ENCODE peak calls at places on chromosomes 3 and 15, in six cellular contexts. A is IMR-90, N is H9, I is neuronal stem cell, S is H1, T is trophoblast cell. D is an unnamed sample.

GRCh38 chr3:177640319-177640997 is 443.2 kb upstream of the TBL1XR1 start:
- DNase-seq in N (peak), T (no peak), I (no peak), A (no peak), S (no peak), D (no peak)

GRCh38 chr15:80694624-80695098 is 449 bp upstream of the ABHD17C start:
- DNase-seq in I (no peak), N (peak), A (peak), T (peak), S (peak), D (peak)

GRCh38 chr3:46284981-46285683 is 42.9 kb downstream of the CCR3 start:
- DNase-seq in S (no peak), N (no peak), T (peak), A (no peak), I (no peak), D (no peak)

GRCh38 chr3:197320582-197320981 is 22.2 kb upstream of the DLG1 start:
- DNase-seq in T (no peak), N (no peak), A (no peak), I (no peak), S (no peak), D (no peak)

GRCh38 chr3:177333535-177334495 is 136.5 kb upstream of the TBL1XR1 start:
- DNase-seq in S (no peak), A (no peak), N (no peak), I (no peak), T (no peak), D (peak)

GRCh38 chr3:101925564-101925963 is 76.2 kb downstream of the NFKBIZ start:
- DNase-seq in S (no peak), T (no peak), N (no peak), A (no peak), I (no peak), D (no peak)

GRCh38 chr3:194905696-194906095 is 220.0 kb downstream of the FAM43A start:
- DNase-seq in A (peak), S (no peak), T (no peak), N (no peak), I (no peak), D (peak)

GRCh38 chr3:194584866-194585265 is 48.4 kb downstream of the TMEM44 start:
- DNase-seq in I (no peak), T (peak), S (no peak), N (no peak), A (peak), D (peak)

GRCh38 chr3:141410861-141411771 is 42.8 kb downstream of the ZBTB38 start:
- DNase-seq in I (no peak), A (peak), T (peak), S (no peak), N (no peak), D (peak)

GRCh38 chr3:851098-851790 is 241.6 kb upstream of the CNTN6 start:
- DNase-seq in T (no peak), A (no peak), N (peak), S (peak), I (no peak), D (no peak)

GRCh38 chr3:127455541-127456450 is 134.7 kb downstream of the TPRA1 start:
- DNase-seq in S (peak), N (peak), A (peak), T (peak), I (peak), D (peak)

GRCh38 chr3:115401298-115401697 is 222.0 kb upstream of the GAP43 start:
- DNase-seq in N (no peak), T (peak), I (no peak), S (no peak), A (peak), D (peak)

GRCh38 chr3:71629289-71630252 is 46.0 kb upstream of the FOXP1 start:
- DNase-seq in I (no peak), S (no peak), T (peak), A (peak), N (no peak), D (peak)

GRCh38 chr3:97010881-97011657 is 196.7 kb downstream of the EPHA6 start:
- DNase-seq in A (no peak), I (no peak), T (no peak), N (no peak), S (no peak), D (no peak)

GRCh38 chr3:137121704-137122314 is 164.0 kb downstream of the IL20RB start:
- DNase-seq in I (peak), S (no peak), A (peak), N (peak), T (peak), D (peak)

GRCh38 chr3:172711457-172711800 is 562 bp upstream of the NCEH1 start:
- DNase-seq in N (no peak), S (no peak), A (no peak), T (peak), I (no peak), D (no peak)

GRCh38 chr15:71411538-71412482 is 296.5 kb downstream of the THSD4 start:
- DNase-seq in I (no peak), A (peak), T (no peak), N (no peak), S (no peak), D (peak)

GRCh38 chr15:68389041-68389930 is 42.7 kb downstream of the ITGA11 start:
- DNase-seq in A (no peak), S (peak), I (no peak), N (peak), T (no peak), D (no peak)

GRCh38 chr15:101397521-101398003 is 91.9 kb downstream of the PCSK6 start:
- DNase-seq in S (peak), T (no peak), N (peak), A (no peak), I (no peak), D (no peak)

DNA sequence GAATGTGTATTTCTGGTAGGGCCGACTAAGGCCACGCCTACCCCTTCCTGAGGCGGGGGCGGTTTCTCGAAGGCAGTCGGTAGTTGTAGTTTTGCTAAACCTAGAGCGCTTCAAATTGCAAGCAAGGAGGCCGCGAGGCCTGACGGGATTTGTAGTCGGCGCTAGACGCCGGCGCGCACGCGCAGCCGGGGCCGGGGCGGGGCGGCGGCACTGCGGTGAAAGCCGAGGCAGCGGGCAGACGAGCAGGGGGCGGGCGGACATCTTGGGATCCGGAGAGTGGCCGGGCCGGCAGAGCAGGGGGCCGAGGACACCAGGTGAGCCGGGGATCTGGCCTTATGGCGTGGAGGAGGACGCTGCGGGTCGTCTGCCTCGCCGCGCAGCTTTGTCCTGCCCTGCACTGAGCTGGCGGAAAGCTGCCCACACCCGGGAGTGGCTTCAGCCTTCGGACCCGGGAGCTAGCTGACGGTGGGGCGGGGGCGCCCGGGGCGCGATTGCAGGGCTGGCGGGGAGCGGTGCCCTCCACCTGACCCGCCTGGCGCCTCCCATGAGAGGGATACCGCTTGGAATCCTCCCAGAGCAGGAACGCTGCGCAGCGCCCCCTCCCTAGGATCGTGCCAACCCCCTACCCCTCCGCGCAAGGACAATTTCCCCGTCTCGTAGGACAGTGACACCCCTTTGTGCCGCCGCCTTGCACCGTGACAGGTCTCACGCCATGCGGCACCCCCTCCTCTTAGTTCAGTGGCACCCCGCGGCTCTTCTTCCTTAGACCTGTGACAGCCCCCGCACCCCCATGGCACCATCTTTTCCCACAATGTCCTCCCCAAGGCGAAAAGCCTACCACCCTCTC is at the start of gene AP2M1:
- DNase-seq in N (peak), T (peak), I (peak), S (peak), A (peak), D (peak)
- H3K18ac ChIP-seq in N (peak), T (peak), I (peak), S (peak), A (peak), D (peak)

GRCh38 chr3:110878692-110879091 is 192.9 kb upstream of the NECTIN3 start:
- DNase-seq in A (no peak), I (no peak), N (no peak), T (no peak), S (no peak), D (no peak)
- H3K14ac ChIP-seq in A (no peak), I (no peak), N (no peak), T (no peak), S (no peak), D (no peak)

DNA sequence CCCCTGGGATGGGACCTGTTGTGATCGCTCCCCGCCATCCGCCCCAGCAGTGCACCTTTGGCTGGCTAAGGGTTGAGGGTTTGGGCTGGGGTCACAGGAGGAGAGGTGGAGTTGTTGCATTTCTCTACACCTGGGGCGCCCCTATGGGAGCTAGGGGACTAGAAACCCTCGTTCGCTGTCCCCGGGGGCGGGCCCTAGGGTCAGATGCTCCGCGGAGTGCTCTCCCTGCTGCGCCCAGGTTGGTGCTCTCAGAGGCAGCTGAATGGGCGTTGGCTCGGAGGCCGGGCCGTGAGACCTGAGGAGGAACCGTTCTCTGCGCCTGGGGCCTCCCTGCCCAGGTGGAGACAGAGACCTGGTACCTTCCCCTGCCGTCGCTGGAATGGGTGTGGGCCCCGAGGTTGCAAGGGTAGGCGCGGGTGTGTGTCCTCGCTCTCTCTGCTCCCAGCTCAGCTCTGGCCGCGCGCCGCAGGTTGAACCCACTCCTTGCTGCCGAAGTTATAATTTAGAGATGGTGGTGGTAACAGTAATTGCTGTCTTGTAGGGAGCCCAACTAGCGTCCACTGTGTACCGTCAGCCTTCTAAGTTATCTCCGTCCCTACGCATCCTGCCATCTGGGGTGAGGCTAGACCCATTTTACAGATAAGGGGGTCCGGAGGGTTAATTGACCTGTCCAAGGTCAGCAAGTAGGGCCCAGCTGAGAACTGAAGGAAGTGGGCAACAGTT is 965 bp downstream of the FLNB start:
- DNase-seq in A (no peak), T (peak), S (peak), N (peak), I (no peak), D (peak)
- H3K18ac ChIP-seq in A (peak), T (peak), S (no peak), N (peak), I (peak), D (peak)

GRCh38 chr15:93505506-93505905 is 416.5 kb upstream of the RGMA start:
- DNase-seq in I (no peak), S (no peak), N (no peak), A (no peak), T (no peak), D (no peak)
- H3K14ac ChIP-seq in I (no peak), S (no peak), N (peak), A (no peak), T (no peak), D (no peak)

GRCh38 chr15:57550640-57551039 is 41.1 kb upstream of the MYZAP start:
- DNase-seq in S (no peak), T (no peak), N (no peak), A (no peak), I (no peak), D (no peak)
- H3K18ac ChIP-seq in S (no peak), T (no peak), N (no peak), A (no peak), I (peak), D (no peak)

DNA sequence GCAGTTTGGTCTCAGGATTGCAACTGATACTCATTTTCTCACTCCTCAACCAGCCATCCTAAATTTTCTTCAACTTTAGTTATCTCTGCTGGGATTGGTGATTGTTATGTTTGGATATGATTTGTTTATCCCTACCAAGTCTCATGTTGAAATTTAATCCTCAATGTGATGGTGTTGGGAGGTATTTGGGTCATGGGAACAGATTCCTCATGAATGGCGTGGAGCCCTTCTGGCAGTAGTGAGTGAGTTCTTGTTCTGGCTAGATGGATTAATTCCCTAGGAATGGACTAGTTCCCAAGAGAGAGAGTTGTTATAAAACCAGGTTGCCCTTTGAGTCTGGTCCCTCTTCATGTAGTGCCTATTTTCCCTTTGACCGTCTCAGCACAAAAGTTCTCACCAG is 399.9 kb downstream of the SQOR start:
- DNase-seq in N (no peak), A (peak), T (no peak), S (no peak), I (no peak), D (no peak)
- H3K14ac ChIP-seq in N (no peak), A (no peak), T (no peak), S (no peak), I (no peak), D (no peak)

DNA sequence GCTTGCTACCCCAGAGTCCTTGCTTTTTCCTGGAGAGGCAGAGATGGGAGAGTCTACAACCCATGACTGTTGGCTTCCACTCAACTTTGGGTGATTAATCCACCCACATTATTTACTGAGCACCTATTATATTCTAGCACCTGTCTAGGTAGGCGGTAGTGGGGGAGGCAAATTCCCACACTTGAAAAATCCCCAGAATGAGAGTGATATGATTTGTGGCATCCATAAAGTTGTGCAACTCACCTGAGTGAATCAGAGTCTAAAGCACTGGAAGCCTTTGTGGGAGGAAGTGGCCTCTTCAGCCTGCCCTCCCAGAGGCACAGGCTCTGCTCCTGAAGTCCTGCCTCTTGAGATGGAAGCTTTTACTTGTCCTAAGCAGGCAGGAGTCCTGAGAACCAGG is 40.4 kb upstream of the CTNNB1 start:
- DNase-seq in N (no peak), T (peak), A (no peak), S (no peak), I (no peak), D (peak)
- H3K18ac ChIP-seq in N (no peak), T (no peak), A (no peak), S (peak), I (no peak), D (no peak)

DNA sequence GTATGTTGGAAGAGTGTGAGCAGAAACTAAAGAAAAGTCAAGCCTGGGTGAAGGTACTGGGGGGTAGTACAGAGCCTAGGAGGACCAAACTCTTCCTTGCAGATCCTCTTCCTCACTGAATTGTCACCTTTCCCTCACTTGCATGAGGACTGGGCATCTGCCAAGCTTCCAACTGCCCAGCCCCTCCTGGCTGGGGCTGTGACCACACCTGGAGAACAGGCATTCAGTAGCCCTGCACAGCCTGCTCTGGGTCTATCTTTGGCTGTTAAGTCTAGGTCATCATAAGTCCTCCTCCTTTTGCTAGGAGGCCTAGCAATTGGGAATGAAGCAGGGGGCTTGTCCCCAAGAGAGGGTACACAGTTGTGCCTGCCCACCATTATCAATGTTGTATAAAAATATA is 55.2 kb downstream of the CAPN7 start:
- DNase-seq in T (no peak), S (no peak), N (no peak), I (no peak), A (no peak), D (no peak)
- H3K14ac ChIP-seq in T (no peak), S (no peak), N (no peak), I (no peak), A (no peak), D (no peak)

DNA sequence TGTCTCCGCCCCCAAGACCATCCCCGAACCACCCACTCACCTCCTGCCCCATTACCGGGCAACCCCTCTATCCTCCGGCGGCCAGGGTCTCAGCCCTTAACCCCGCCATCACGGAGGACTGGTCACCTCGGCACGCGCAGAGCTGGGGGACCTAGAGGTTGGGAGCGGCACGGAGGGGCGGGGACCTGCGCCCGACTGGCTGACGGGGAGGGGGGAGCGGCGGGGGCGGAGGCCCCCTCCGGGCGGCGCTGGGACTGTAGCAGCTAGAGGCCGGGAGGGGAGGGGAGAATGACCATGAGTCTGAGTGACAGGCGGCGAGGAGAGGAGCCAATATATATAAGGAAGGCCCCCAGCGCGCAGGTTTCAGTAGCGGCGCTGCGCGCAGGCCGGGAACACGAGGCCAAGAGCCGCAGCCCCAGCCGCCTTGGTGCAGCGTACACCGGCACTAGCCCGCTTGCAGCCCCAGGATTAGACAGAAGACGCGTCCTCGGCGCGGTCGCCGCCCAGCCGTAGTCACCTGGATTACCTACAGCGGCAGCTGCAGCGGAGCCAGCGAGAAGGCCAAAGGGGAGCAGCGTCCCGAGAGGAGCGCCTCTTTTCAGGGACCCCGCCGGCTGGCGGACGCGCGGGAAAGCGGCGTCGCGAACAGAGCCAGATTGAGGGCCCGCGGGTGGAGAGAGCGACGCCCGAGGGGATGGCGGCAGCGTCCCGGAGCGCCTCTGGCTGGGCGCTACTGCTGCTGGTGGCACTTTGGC is at the start of gene DLL4:
- DNase-seq in N (peak), A (peak), I (no peak), S (peak), T (peak), D (peak)
- H3K18ac ChIP-seq in N (no peak), A (no peak), I (peak), S (peak), T (no peak), D (peak)

GRCh38 chr3:186143280-186143679 is 34.4 kb upstream of the ETV5 start:
- DNase-seq in I (no peak), N (no peak), A (no peak), T (no peak), S (no peak), D (no peak)
- H3K14ac ChIP-seq in I (no peak), N (no peak), A (no peak), T (no peak), S (no peak), D (no peak)

D was measured in mesenchymal stem cell.